ENCODE peak calls at places on chromosome 22, in four cellular contexts. One of them, this sample, is unnamed.

GRCh38 chr22:36249160-36249559 is 3.8 kb upstream of the APOL1 start:
- DNase-seq in adrenal gland: no peak
- DNase-seq in NCI-H460: no peak
- DNase-seq in K562: no peak
- DNase-seq in this sample: no peak

GRCh38 chr22:28500005-28500404 is 179.6 kb downstream of the TTC28 start:
- DNase-seq in K562: no peak
- DNase-seq in NCI-H460: no peak
- DNase-seq in adrenal gland: no peak
- DNase-seq in this sample: no peak

GRCh38 chr22:46985507-46985882 is 223.0 kb downstream of the TBC1D22A start:
- DNase-seq in K562: no peak
- DNase-seq in adrenal gland: no peak
- DNase-seq in NCI-H460: no peak
- DNase-seq in this sample: no peak

GRCh38 chr22:22591348-22592299 is 32.6 kb upstream of the PRAME start:
- DNase-seq in K562: no peak
- DNase-seq in NCI-H460: no peak
- DNase-seq in adrenal gland: no peak
- DNase-seq in this sample: no peak

GRCh38 chr22:45804986-45805325 is 133.3 kb downstream of the ATXN10 start:
- DNase-seq in adrenal gland: no peak
- DNase-seq in K562: no peak
- DNase-seq in NCI-H460: peak
- DNase-seq in this sample: no peak

GRCh38 chr22:35191412-35191811 is 65.9 kb upstream of the HMGXB4 start:
- DNase-seq in K562: no peak
- DNase-seq in adrenal gland: no peak
- DNase-seq in NCI-H460: no peak
- DNase-seq in this sample: no peak

GRCh38 chr22:22141771-22142591 is 102.6 kb upstream of the VPREB1 start:
- DNase-seq in K562: peak
- DNase-seq in adrenal gland: no peak
- DNase-seq in NCI-H460: no peak
- DNase-seq in this sample: no peak

GRCh38 chr22:19817561-19818263 is 37.0 kb downstream of the GNB1L start:
- DNase-seq in NCI-H460: no peak
- DNase-seq in adrenal gland: no peak
- DNase-seq in K562: no peak
- DNase-seq in this sample: no peak

GRCh38 chr22:36862251-36863242 is 1.7 kb downstream of the NCF4 start:
- DNase-seq in NCI-H460: no peak
- DNase-seq in K562: no peak
- DNase-seq in adrenal gland: peak
- DNase-seq in this sample: peak

GRCh38 chr22:30909306-30909705 is 59.3 kb downstream of the MORC2 start:
- DNase-seq in NCI-H460: no peak
- DNase-seq in K562: no peak
- DNase-seq in adrenal gland: no peak
- DNase-seq in this sample: no peak

GRCh38 chr22:24423519-24424000 is 3.8 kb upstream of the ADORA2A start:
- DNase-seq in NCI-H460: peak
- DNase-seq in K562: peak
- DNase-seq in adrenal gland: no peak
- DNase-seq in this sample: peak

GRCh38 chr22:49372111-49372529 is 455.6 kb downstream of the BRD1 start:
- DNase-seq in K562: no peak
- DNase-seq in adrenal gland: no peak
- DNase-seq in NCI-H460: no peak
- DNase-seq in this sample: no peak

GRCh38 chr22:39437836-39438704 is 18.7 kb upstream of the MGAT3 start:
- DNase-seq in NCI-H460: no peak
- DNase-seq in adrenal gland: no peak
- DNase-seq in K562: no peak
- DNase-seq in this sample: no peak

GRCh38 chr22:25420925-25421904 is 143.3 kb upstream of the GRK3 start:
- DNase-seq in adrenal gland: no peak
- DNase-seq in NCI-H460: no peak
- DNase-seq in K562: no peak
- DNase-seq in this sample: peak

GRCh38 chr22:39244496-39245129 is at the start of gene PDGFB:
- DNase-seq in NCI-H460: no peak
- DNase-seq in K562: peak
- DNase-seq in adrenal gland: peak
- DNase-seq in this sample: no peak

This sample was measured in GM10248.